ENCODE peak calls at places on chromosomes 1 and 21, in eight cellular contexts. Q is A549, M is GM20000, O is astrocyte, T is IMR-90, U is AG09309, W is kidney epithelial cell, H is AG09319. N is an unnamed sample.

GRCh38 chr1:202154766-202155477 is 5.5 kb downstream of the PTPN7 start:
- DNase-seq in Q (peak; percentile 80), M (no peak), O (peak; percentile 49), T (peak; percentile 76), U (peak; percentile 24), W (no peak), H (peak; percentile 20), N (peak; percentile 70)

GRCh38 chr1:217010253-217010652 is 287.0 kb upstream of the ESRRG start:
- DNase-seq in Q (no peak), M (no peak), O (no peak), T (no peak), U (no peak), W (no peak), H (no peak), N (no peak)

GRCh38 chr1:176450526-176450925 is 12.4 kb upstream of the PAPPA2 start:
- DNase-seq in Q (no peak), M (no peak), O (no peak), T (no peak), U (no peak), W (peak; percentile 51), H (no peak), N (no peak)

GRCh38 chr1:162856260-162856659 is 4.7 kb downstream of the CCDC190 start:
- DNase-seq in Q (no peak), M (no peak), O (peak; percentile 99), T (peak; percentile 96), U (peak; percentile 80), W (peak; percentile 97), H (no peak), N (no peak)

GRCh38 chr21:32455548-32455947 is 43.0 kb downstream of the EVA1C start:
- DNase-seq in Q (no peak), M (no peak), O (no peak), T (no peak), U (no peak), W (no peak), H (no peak), N (no peak)

GRCh38 chr1:63448741-63449140 is 74.3 kb downstream of the ITGB3BP start:
- DNase-seq in Q (no peak), M (no peak), O (no peak), T (peak; percentile 37), U (no peak), W (no peak), H (no peak), N (no peak)

GRCh38 chr1:155706101-155706619 is 17.3 kb downstream of the DAP3 start:
- DNase-seq in Q (peak; percentile 36), M (no peak), O (peak; percentile 56), T (peak; percentile 69), U (no peak), W (no peak), H (no peak), N (no peak)

GRCh38 chr21:41396452-41397107 is 29.5 kb upstream of the MX1 start:
- DNase-seq in Q (no peak), M (no peak), O (no peak), T (no peak), U (no peak), W (no peak), H (no peak), N (no peak)

GRCh38 chr21:44043613-44044012 is 31.5 kb downstream of the TRAPPC10 start:
- DNase-seq in Q (no peak), M (no peak), O (no peak), T (no peak), U (no peak), W (no peak), H (no peak), N (no peak)

GRCh38 chr1:3827813-3828307 is 29.2 kb downstream of the CEP104 start:
- DNase-seq in Q (no peak), M (no peak), O (no peak), T (peak; percentile 42), U (no peak), W (no peak), H (no peak), N (no peak)
- TF ChIP-seq CTCF in Q (no peak), M (no peak), O (no peak), T (no peak), U (no peak), W (no peak), H (no peak), N (no peak)

DNA sequence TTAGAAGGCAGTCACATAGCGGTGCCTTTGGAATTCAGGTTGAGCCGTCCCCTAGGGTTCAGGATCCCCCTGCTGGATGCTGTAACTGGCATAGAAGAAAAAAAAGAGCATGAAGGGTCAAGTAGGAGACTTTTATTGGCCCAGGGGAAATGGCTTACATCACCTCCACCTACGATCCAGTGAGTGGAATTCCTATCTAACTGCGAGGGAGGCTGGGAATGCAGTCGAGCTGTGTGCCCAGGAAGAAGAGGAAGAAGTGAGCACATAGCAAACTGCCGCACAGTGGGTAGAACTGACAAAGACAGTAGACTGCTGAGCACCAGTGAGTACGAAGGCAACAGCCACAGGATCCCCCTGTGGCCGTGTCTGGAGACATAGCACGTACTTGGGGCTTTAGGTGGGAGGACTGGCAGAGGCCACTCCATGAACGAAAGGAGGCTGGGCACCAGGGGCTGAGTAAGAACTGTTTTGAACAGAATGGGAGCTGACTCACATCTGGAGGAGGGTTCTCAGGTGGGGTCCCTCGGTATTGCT is 79.2 kb downstream of the RNF220 start:
- DNase-seq in Q (no peak), M (no peak), O (peak; percentile 73), T (no peak), U (no peak), W (no peak), H (no peak), N (no peak)
- TF ChIP-seq CTCF in Q (no peak), M (no peak), O (no peak), T (no peak), U (no peak), W (no peak), H (no peak), N (no peak)

GRCh38 chr1:245322673-245323072 is 167.9 kb downstream of the KIF26B start:
- DNase-seq in Q (no peak), M (no peak), O (peak; percentile 54), T (no peak), U (no peak), W (no peak), H (no peak), N (no peak)
- TF ChIP-seq CTCF in Q (no peak), M (no peak), O (no peak), T (no peak), U (no peak), W (no peak), H (no peak), N (no peak)

DNA sequence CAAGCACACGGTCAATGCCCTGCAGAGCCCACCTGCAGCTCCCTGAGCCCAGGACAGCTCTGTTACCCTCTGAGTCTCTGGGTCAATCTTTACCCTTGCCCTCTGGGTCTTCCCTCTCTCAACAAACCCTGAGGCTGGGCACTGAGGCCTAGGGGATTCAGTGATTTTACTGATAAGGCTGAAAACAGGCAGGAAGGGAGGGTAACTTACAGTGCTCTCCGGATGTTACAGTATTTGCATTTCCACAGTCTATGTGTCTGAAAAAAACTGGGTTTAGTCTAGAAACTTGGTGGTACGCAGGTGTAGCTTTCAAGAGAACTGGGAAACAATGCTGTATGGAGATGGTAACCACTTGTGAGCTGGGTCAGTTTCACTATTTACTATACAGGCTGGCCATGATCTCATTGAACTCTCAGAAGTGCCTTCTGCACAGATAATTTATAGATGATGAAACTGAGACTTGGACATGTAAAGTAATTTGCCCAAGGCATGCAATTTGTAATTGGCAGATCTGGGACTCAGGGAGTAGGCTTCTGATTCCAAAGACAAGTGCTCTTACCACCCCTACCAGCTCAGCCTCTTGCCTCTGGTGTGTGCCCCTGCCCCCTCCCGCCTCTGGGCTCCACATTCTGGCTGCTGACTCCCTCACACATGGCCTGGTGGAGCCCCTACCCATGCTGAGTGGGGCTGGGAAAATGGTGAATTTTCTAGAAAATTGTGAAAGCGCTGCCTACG is 48.8 kb downstream of the TENT5C start:
- DNase-seq in Q (no peak), M (peak; percentile 73), O (no peak), T (no peak), U (no peak), W (no peak), H (no peak), N (peak; percentile 95)
- TF ChIP-seq CTCF in Q (no peak), M (no peak), O (no peak), T (no peak), U (no peak), W (no peak), H (no peak), N (no peak)

GRCh38 chr1:44289530-44289929 is 65.5 kb downstream of the ERI3 start:
- DNase-seq in Q (no peak), M (no peak), O (no peak), T (no peak), U (no peak), W (no peak), H (no peak), N (no peak)
- TF ChIP-seq CTCF in Q (no peak), M (no peak), O (no peak), T (no peak), U (no peak), W (no peak), H (no peak), N (no peak)